ENCODE peak calls at places on chromosomes 7 and 10, in ten cellular contexts. One of them, this sample, is unnamed.

GRCh38 chr7:157519798-157520244 is 183.0 kb downstream of the DNAJB6 start:
- DNase-seq in coronary artery: peak
- DNase-seq in GM12865: peak
- DNase-seq in IMR-90: no peak
- DNase-seq in right lobe of liver: peak
- DNase-seq in endothelial cell: no peak
- DNase-seq in CD4-positive, alpha-beta T cell: no peak
- DNase-seq in foreskin keratinocyte: no peak
- DNase-seq in OCI-LY7: peak
- DNase-seq in heart right ventricle: no peak
- DNase-seq in this sample: peak

GRCh38 chr10:79487296-79488194 is 24.8 kb upstream of the EIF5AL1 start:
- DNase-seq in IMR-90: peak
- DNase-seq in OCI-LY7: peak
- DNase-seq in endothelial cell: peak
- DNase-seq in coronary artery: no peak
- DNase-seq in heart right ventricle: peak
- DNase-seq in right lobe of liver: peak
- DNase-seq in GM12865: peak
- DNase-seq in CD4-positive, alpha-beta T cell: no peak
- DNase-seq in foreskin keratinocyte: no peak
- DNase-seq in this sample: no peak

GRCh38 chr10:83942410-83942809 is 196.9 kb upstream of the GHITM start:
- DNase-seq in right lobe of liver: no peak
- DNase-seq in IMR-90: no peak
- DNase-seq in endothelial cell: no peak
- DNase-seq in GM12865: no peak
- DNase-seq in foreskin keratinocyte: no peak
- DNase-seq in CD4-positive, alpha-beta T cell: no peak
- DNase-seq in OCI-LY7: no peak
- DNase-seq in coronary artery: no peak
- DNase-seq in heart right ventricle: no peak
- DNase-seq in this sample: no peak

GRCh38 chr10:65348637-65349036 is 1577.2 kb upstream of the LRRTM3 start:
- DNase-seq in CD4-positive, alpha-beta T cell: no peak
- DNase-seq in IMR-90: no peak
- DNase-seq in foreskin keratinocyte: no peak
- DNase-seq in coronary artery: no peak
- DNase-seq in heart right ventricle: no peak
- DNase-seq in right lobe of liver: no peak
- DNase-seq in endothelial cell: no peak
- DNase-seq in GM12865: no peak
- DNase-seq in OCI-LY7: no peak
- DNase-seq in this sample: no peak

GRCh38 chr7:159045839-159046238 is 98.8 kb downstream of the VIPR2 start:
- DNase-seq in coronary artery: no peak
- DNase-seq in IMR-90: no peak
- DNase-seq in heart right ventricle: no peak
- DNase-seq in GM12865: no peak
- DNase-seq in OCI-LY7: no peak
- DNase-seq in CD4-positive, alpha-beta T cell: no peak
- DNase-seq in right lobe of liver: no peak
- DNase-seq in endothelial cell: no peak
- DNase-seq in foreskin keratinocyte: no peak
- DNase-seq in this sample: no peak

GRCh38 chr10:11631890-11632587 is 20.6 kb upstream of the USP6NL start:
- DNase-seq in endothelial cell: no peak
- DNase-seq in coronary artery: no peak
- DNase-seq in GM12865: peak
- DNase-seq in CD4-positive, alpha-beta T cell: no peak
- DNase-seq in foreskin keratinocyte: no peak
- DNase-seq in OCI-LY7: peak
- DNase-seq in IMR-90: no peak
- DNase-seq in heart right ventricle: no peak
- DNase-seq in right lobe of liver: no peak
- DNase-seq in this sample: no peak

GRCh38 chr10:120429395-120429794 is 27.6 kb upstream of the PLPP4 start:
- DNase-seq in OCI-LY7: no peak
- DNase-seq in endothelial cell: no peak
- DNase-seq in right lobe of liver: no peak
- DNase-seq in CD4-positive, alpha-beta T cell: no peak
- DNase-seq in foreskin keratinocyte: no peak
- DNase-seq in heart right ventricle: no peak
- DNase-seq in IMR-90: no peak
- DNase-seq in coronary artery: no peak
- DNase-seq in GM12865: no peak
- DNase-seq in this sample: no peak

GRCh38 chr10:48444861-48445841 is 138.7 kb downstream of the MAPK8 start:
- DNase-seq in OCI-LY7: no peak
- DNase-seq in coronary artery: no peak
- DNase-seq in IMR-90: no peak
- DNase-seq in CD4-positive, alpha-beta T cell: no peak
- DNase-seq in right lobe of liver: peak
- DNase-seq in GM12865: no peak
- DNase-seq in endothelial cell: no peak
- DNase-seq in foreskin keratinocyte: no peak
- DNase-seq in heart right ventricle: no peak
- DNase-seq in this sample: no peak

GRCh38 chr7:113175525-113176097 is 57.3 kb upstream of the SMIM30 start:
- DNase-seq in endothelial cell: no peak
- DNase-seq in coronary artery: no peak
- DNase-seq in GM12865: no peak
- DNase-seq in CD4-positive, alpha-beta T cell: no peak
- DNase-seq in OCI-LY7: no peak
- DNase-seq in IMR-90: peak
- DNase-seq in right lobe of liver: no peak
- DNase-seq in heart right ventricle: no peak
- DNase-seq in foreskin keratinocyte: no peak
- DNase-seq in this sample: no peak

GRCh38 chr7:106737202-106737562 is 76.2 kb upstream of the CCDC71L start:
- DNase-seq in heart right ventricle: no peak
- DNase-seq in right lobe of liver: no peak
- DNase-seq in foreskin keratinocyte: no peak
- DNase-seq in IMR-90: peak
- DNase-seq in endothelial cell: no peak
- DNase-seq in OCI-LY7: peak
- DNase-seq in coronary artery: no peak
- DNase-seq in CD4-positive, alpha-beta T cell: no peak
- DNase-seq in GM12865: no peak
- DNase-seq in this sample: no peak

GRCh38 chr7:149005427-149006344 is 22.6 kb downstream of the PDIA4 start:
- DNase-seq in right lobe of liver: peak
- DNase-seq in IMR-90: peak
- DNase-seq in foreskin keratinocyte: no peak
- DNase-seq in OCI-LY7: peak
- DNase-seq in endothelial cell: peak
- DNase-seq in GM12865: peak
- DNase-seq in coronary artery: peak
- DNase-seq in CD4-positive, alpha-beta T cell: peak
- DNase-seq in heart right ventricle: peak
- DNase-seq in this sample: no peak

GRCh38 chr7:154568346-154568745 is 434.6 kb downstream of the PAXIP1 start:
- DNase-seq in right lobe of liver: no peak
- DNase-seq in CD4-positive, alpha-beta T cell: no peak
- DNase-seq in heart right ventricle: no peak
- DNase-seq in foreskin keratinocyte: no peak
- DNase-seq in coronary artery: no peak
- DNase-seq in IMR-90: no peak
- DNase-seq in endothelial cell: no peak
- DNase-seq in GM12865: no peak
- DNase-seq in OCI-LY7: no peak
- DNase-seq in this sample: no peak

GRCh38 chr10:64733980-64734379 is 1212.8 kb downstream of the REEP3 start:
- DNase-seq in right lobe of liver: no peak
- DNase-seq in heart right ventricle: no peak
- DNase-seq in foreskin keratinocyte: no peak
- DNase-seq in coronary artery: no peak
- DNase-seq in IMR-90: no peak
- DNase-seq in endothelial cell: peak
- DNase-seq in CD4-positive, alpha-beta T cell: no peak
- DNase-seq in GM12865: peak
- DNase-seq in OCI-LY7: peak
- DNase-seq in this sample: no peak

GRCh38 chr10:77296534-77297369 is 340.9 kb downstream of the KCNMA1 start:
- DNase-seq in IMR-90: no peak
- DNase-seq in coronary artery: no peak
- DNase-seq in endothelial cell: no peak
- DNase-seq in OCI-LY7: no peak
- DNase-seq in foreskin keratinocyte: no peak
- DNase-seq in GM12865: no peak
- DNase-seq in CD4-positive, alpha-beta T cell: no peak
- DNase-seq in heart right ventricle: no peak
- DNase-seq in right lobe of liver: no peak
- DNase-seq in this sample: no peak
- TF ChIP-seq CTCF in IMR-90: no peak
- TF ChIP-seq CTCF in coronary artery: no peak
- TF ChIP-seq CTCF in endothelial cell: peak
- TF ChIP-seq CTCF in OCI-LY7: no peak
- TF ChIP-seq CTCF in foreskin keratinocyte: peak
- TF ChIP-seq CTCF in GM12865: no peak
- TF ChIP-seq CTCF in CD4-positive, alpha-beta T cell: no peak
- TF ChIP-seq CTCF in heart right ventricle: no peak
- TF ChIP-seq CTCF in right lobe of liver: peak
- TF ChIP-seq CTCF in this sample: no peak

DNA sequence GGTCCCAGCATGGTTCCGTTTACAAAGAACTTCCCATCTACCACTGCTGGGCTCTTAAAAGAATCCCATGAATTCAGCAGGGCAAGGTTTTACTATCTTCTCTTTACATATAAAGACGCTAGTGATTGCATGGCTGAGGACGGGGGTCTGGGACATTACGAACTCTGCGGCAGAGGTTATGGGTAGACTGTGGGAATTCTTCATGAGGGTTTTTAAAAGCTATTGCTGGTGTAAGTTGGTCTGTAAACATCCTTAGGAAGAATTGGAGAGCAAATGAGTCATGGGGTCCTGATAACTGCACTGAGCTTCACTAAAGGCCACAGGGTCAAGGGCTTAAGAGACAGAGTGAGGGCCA is 53.1 kb upstream of the TMEM72 start:
- DNase-seq in OCI-LY7: no peak
- DNase-seq in coronary artery: no peak
- DNase-seq in GM12865: no peak
- DNase-seq in foreskin keratinocyte: no peak
- DNase-seq in right lobe of liver: no peak
- DNase-seq in IMR-90: no peak
- DNase-seq in heart right ventricle: no peak
- DNase-seq in endothelial cell: no peak
- DNase-seq in CD4-positive, alpha-beta T cell: no peak
- DNase-seq in this sample: no peak
- TF ChIP-seq CTCF in OCI-LY7: peak
- TF ChIP-seq CTCF in coronary artery: no peak
- TF ChIP-seq CTCF in GM12865: no peak
- TF ChIP-seq CTCF in foreskin keratinocyte: no peak
- TF ChIP-seq CTCF in right lobe of liver: no peak
- TF ChIP-seq CTCF in IMR-90: no peak
- TF ChIP-seq CTCF in heart right ventricle: no peak
- TF ChIP-seq CTCF in endothelial cell: no peak
- TF ChIP-seq CTCF in CD4-positive, alpha-beta T cell: peak
- TF ChIP-seq CTCF in this sample: peak

GRCh38 chr7:96778263-96778662 is 68.6 kb upstream of the SEM1 start:
- DNase-seq in coronary artery: no peak
- DNase-seq in heart right ventricle: no peak
- DNase-seq in GM12865: no peak
- DNase-seq in IMR-90: no peak
- DNase-seq in OCI-LY7: peak
- DNase-seq in CD4-positive, alpha-beta T cell: no peak
- DNase-seq in endothelial cell: no peak
- DNase-seq in foreskin keratinocyte: no peak
- DNase-seq in right lobe of liver: no peak
- DNase-seq in this sample: no peak
- TF ChIP-seq CTCF in coronary artery: no peak
- TF ChIP-seq CTCF in heart right ventricle: no peak
- TF ChIP-seq CTCF in GM12865: peak
- TF ChIP-seq CTCF in IMR-90: no peak
- TF ChIP-seq CTCF in OCI-LY7: peak
- TF ChIP-seq CTCF in CD4-positive, alpha-beta T cell: no peak
- TF ChIP-seq CTCF in endothelial cell: no peak
- TF ChIP-seq CTCF in foreskin keratinocyte: peak
- TF ChIP-seq CTCF in right lobe of liver: peak
- TF ChIP-seq CTCF in this sample: peak

GRCh38 chr7:18700147-18700546 is 204.6 kb downstream of the HDAC9 start:
- DNase-seq in foreskin keratinocyte: no peak
- DNase-seq in CD4-positive, alpha-beta T cell: no peak
- DNase-seq in right lobe of liver: no peak
- DNase-seq in endothelial cell: peak
- DNase-seq in heart right ventricle: no peak
- DNase-seq in GM12865: peak
- DNase-seq in coronary artery: no peak
- DNase-seq in IMR-90: no peak
- DNase-seq in OCI-LY7: peak
- DNase-seq in this sample: no peak
- TF ChIP-seq CTCF in foreskin keratinocyte: peak
- TF ChIP-seq CTCF in CD4-positive, alpha-beta T cell: no peak
- TF ChIP-seq CTCF in right lobe of liver: no peak
- TF ChIP-seq CTCF in endothelial cell: peak
- TF ChIP-seq CTCF in heart right ventricle: no peak
- TF ChIP-seq CTCF in GM12865: peak
- TF ChIP-seq CTCF in coronary artery: no peak
- TF ChIP-seq CTCF in IMR-90: no peak
- TF ChIP-seq CTCF in OCI-LY7: peak
- TF ChIP-seq CTCF in this sample: no peak

GRCh38 chr7:117399820-117400422 is 27.4 kb downstream of the ASZ1 start:
- DNase-seq in foreskin keratinocyte: no peak
- DNase-seq in endothelial cell: no peak
- DNase-seq in heart right ventricle: no peak
- DNase-seq in IMR-90: peak
- DNase-seq in right lobe of liver: no peak
- DNase-seq in CD4-positive, alpha-beta T cell: no peak
- DNase-seq in coronary artery: no peak
- DNase-seq in OCI-LY7: no peak
- DNase-seq in GM12865: peak
- DNase-seq in this sample: no peak
- TF ChIP-seq CTCF in foreskin keratinocyte: peak
- TF ChIP-seq CTCF in endothelial cell: peak
- TF ChIP-seq CTCF in heart right ventricle: peak
- TF ChIP-seq CTCF in IMR-90: peak
- TF ChIP-seq CTCF in right lobe of liver: peak
- TF ChIP-seq CTCF in CD4-positive, alpha-beta T cell: no peak
- TF ChIP-seq CTCF in coronary artery: peak
- TF ChIP-seq CTCF in OCI-LY7: peak
- TF ChIP-seq CTCF in GM12865: no peak
- TF ChIP-seq CTCF in this sample: peak

DNA sequence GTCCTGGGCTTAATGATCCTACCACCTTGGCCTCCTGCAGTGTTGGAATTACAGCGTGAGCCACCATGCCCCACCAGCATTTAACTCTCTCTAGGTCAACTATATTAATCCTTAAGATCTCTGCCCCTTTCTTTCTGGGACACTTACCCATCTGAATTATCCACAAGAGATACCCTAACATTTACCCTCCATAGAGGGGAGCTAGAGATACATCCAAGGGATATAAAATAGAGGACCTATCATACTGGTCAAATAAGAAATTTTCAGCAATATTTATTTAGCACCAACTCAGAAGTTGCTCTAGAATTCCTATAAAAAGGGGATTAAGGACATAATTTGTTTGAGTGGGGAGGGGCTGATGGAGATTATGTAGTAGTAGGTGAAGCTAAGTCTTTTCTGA is 96.5 kb downstream of the OTUD1 start:
- DNase-seq in IMR-90: no peak
- DNase-seq in right lobe of liver: no peak
- DNase-seq in heart right ventricle: no peak
- DNase-seq in endothelial cell: no peak
- DNase-seq in GM12865: no peak
- DNase-seq in OCI-LY7: no peak
- DNase-seq in CD4-positive, alpha-beta T cell: no peak
- DNase-seq in coronary artery: no peak
- DNase-seq in foreskin keratinocyte: no peak
- DNase-seq in this sample: no peak
- TF ChIP-seq CTCF in IMR-90: no peak
- TF ChIP-seq CTCF in right lobe of liver: peak
- TF ChIP-seq CTCF in heart right ventricle: no peak
- TF ChIP-seq CTCF in endothelial cell: no peak
- TF ChIP-seq CTCF in GM12865: no peak
- TF ChIP-seq CTCF in OCI-LY7: peak
- TF ChIP-seq CTCF in CD4-positive, alpha-beta T cell: no peak
- TF ChIP-seq CTCF in coronary artery: no peak
- TF ChIP-seq CTCF in foreskin keratinocyte: peak
- TF ChIP-seq CTCF in this sample: no peak

This sample was measured in osteocyte.